ENCODE peak calls at places on chromosomes 6 and 20, in eight cellular contexts. One of them, this sample, is unnamed.
A peak's percentile ranks its signal among the peaks of the same experiment; 100 is the strongest.

GRCh38 chr6:169915769-169916550 is 164.5 kb downstream of the ERMARD start:
- DNase-seq in kidney epithelial cell: no peak
- DNase-seq in fibroblast of mammary gland: no peak
- DNase-seq in cardiac fibroblast: no peak
- DNase-seq in CD14-positive monocyte: no peak
- DNase-seq in thoracic aorta: no peak
- DNase-seq in GM20000: no peak
- DNase-seq in neural crest cell: no peak
- DNase-seq in this sample: no peak

GRCh38 chr6:111410371-111410770 is 72.6 kb downstream of the REV3L start:
- DNase-seq in kidney epithelial cell: no peak
- DNase-seq in fibroblast of mammary gland: no peak
- DNase-seq in cardiac fibroblast: no peak
- DNase-seq in CD14-positive monocyte: no peak
- DNase-seq in thoracic aorta: no peak
- DNase-seq in GM20000: no peak
- DNase-seq in neural crest cell: no peak
- DNase-seq in this sample: no peak

GRCh38 chr20:19737025-19737424 is 21.0 kb upstream of the RIN2 start:
- DNase-seq in kidney epithelial cell: no peak
- DNase-seq in fibroblast of mammary gland: peak; percentile 86
- DNase-seq in cardiac fibroblast: peak; percentile 79
- DNase-seq in CD14-positive monocyte: peak; percentile 87
- DNase-seq in thoracic aorta: no peak
- DNase-seq in GM20000: no peak
- DNase-seq in neural crest cell: no peak
- DNase-seq in this sample: no peak

GRCh38 chr6:128519132-128519930 is 1.1 kb downstream of the PTPRK start:
- DNase-seq in kidney epithelial cell: no peak
- DNase-seq in fibroblast of mammary gland: peak; percentile 45
- DNase-seq in cardiac fibroblast: peak; percentile 55
- DNase-seq in CD14-positive monocyte: no peak
- DNase-seq in thoracic aorta: no peak
- DNase-seq in GM20000: peak; percentile 19
- DNase-seq in neural crest cell: peak; percentile 30
- DNase-seq in this sample: peak; percentile 72

GRCh38 chr6:108446629-108447150 is 114.0 kb upstream of the FOXO3 start:
- DNase-seq in kidney epithelial cell: no peak
- DNase-seq in fibroblast of mammary gland: no peak
- DNase-seq in cardiac fibroblast: no peak
- DNase-seq in CD14-positive monocyte: no peak
- DNase-seq in thoracic aorta: no peak
- DNase-seq in GM20000: no peak
- DNase-seq in neural crest cell: no peak
- DNase-seq in this sample: no peak

GRCh38 chr6:41446907-41447545 is 99.2 kb upstream of the FOXP4 start:
- DNase-seq in kidney epithelial cell: no peak
- DNase-seq in fibroblast of mammary gland: peak; percentile 28
- DNase-seq in cardiac fibroblast: no peak
- DNase-seq in CD14-positive monocyte: no peak
- DNase-seq in thoracic aorta: no peak
- DNase-seq in GM20000: no peak
- DNase-seq in neural crest cell: no peak
- DNase-seq in this sample: no peak

GRCh38 chr20:2920473-2920872 is 47.2 kb downstream of the PTPRA start:
- DNase-seq in kidney epithelial cell: no peak
- DNase-seq in fibroblast of mammary gland: no peak
- DNase-seq in cardiac fibroblast: no peak
- DNase-seq in CD14-positive monocyte: no peak
- DNase-seq in thoracic aorta: no peak
- DNase-seq in GM20000: no peak
- DNase-seq in neural crest cell: no peak
- DNase-seq in this sample: no peak

GRCh38 chr20:49508435-49509199 is 26.1 kb upstream of the KCNB1 start:
- DNase-seq in kidney epithelial cell: peak; percentile 4
- DNase-seq in fibroblast of mammary gland: peak; percentile 58
- DNase-seq in cardiac fibroblast: peak; percentile 61
- DNase-seq in CD14-positive monocyte: no peak
- DNase-seq in thoracic aorta: no peak
- DNase-seq in GM20000: peak; percentile 60
- DNase-seq in neural crest cell: peak; percentile 12
- DNase-seq in this sample: no peak

GRCh38 chr20:1935696-1936366 is 40.6 kb downstream of the SIRPA start:
- DNase-seq in kidney epithelial cell: no peak
- DNase-seq in fibroblast of mammary gland: no peak
- DNase-seq in cardiac fibroblast: peak; percentile 57
- DNase-seq in CD14-positive monocyte: no peak
- DNase-seq in thoracic aorta: no peak
- DNase-seq in GM20000: no peak
- DNase-seq in neural crest cell: no peak
- DNase-seq in this sample: no peak

GRCh38 chr6:65091561-65091960 is 615.5 kb downstream of the EYS start:
- DNase-seq in kidney epithelial cell: no peak
- DNase-seq in fibroblast of mammary gland: no peak
- DNase-seq in cardiac fibroblast: no peak
- DNase-seq in CD14-positive monocyte: no peak
- DNase-seq in thoracic aorta: no peak
- DNase-seq in GM20000: no peak
- DNase-seq in neural crest cell: no peak
- DNase-seq in this sample: no peak

GRCh38 chr20:62400021-62400420 is 7.1 kb downstream of the CABLES2 start:
- DNase-seq in kidney epithelial cell: no peak
- DNase-seq in fibroblast of mammary gland: no peak
- DNase-seq in cardiac fibroblast: no peak
- DNase-seq in CD14-positive monocyte: no peak
- DNase-seq in thoracic aorta: no peak
- DNase-seq in GM20000: no peak
- DNase-seq in neural crest cell: no peak
- DNase-seq in this sample: no peak

GRCh38 chr20:709864-710761 is 34.5 kb upstream of the SCRT2 start:
- DNase-seq in kidney epithelial cell: no peak
- DNase-seq in fibroblast of mammary gland: no peak
- DNase-seq in cardiac fibroblast: no peak
- DNase-seq in CD14-positive monocyte: no peak
- DNase-seq in thoracic aorta: no peak
- DNase-seq in GM20000: no peak
- DNase-seq in neural crest cell: peak; percentile 18
- DNase-seq in this sample: no peak

GRCh38 chr20:50892394-50892793 is 38.8 kb downstream of the ADNP start:
- DNase-seq in kidney epithelial cell: no peak
- DNase-seq in fibroblast of mammary gland: no peak
- DNase-seq in cardiac fibroblast: no peak
- DNase-seq in CD14-positive monocyte: no peak
- DNase-seq in thoracic aorta: no peak
- DNase-seq in GM20000: no peak
- DNase-seq in neural crest cell: no peak
- DNase-seq in this sample: no peak

GRCh38 chr6:169312658-169313346 is 59.2 kb upstream of the THBS2 start:
- DNase-seq in kidney epithelial cell: no peak
- DNase-seq in fibroblast of mammary gland: peak; percentile 84
- DNase-seq in cardiac fibroblast: peak; percentile 14
- DNase-seq in CD14-positive monocyte: no peak
- DNase-seq in thoracic aorta: no peak
- DNase-seq in GM20000: no peak
- DNase-seq in neural crest cell: no peak
- DNase-seq in this sample: no peak

GRCh38 chr6:122956376-122956775 is 39.7 kb upstream of the CLVS2 start:
- DNase-seq in kidney epithelial cell: no peak
- DNase-seq in fibroblast of mammary gland: no peak
- DNase-seq in cardiac fibroblast: no peak
- DNase-seq in CD14-positive monocyte: no peak
- DNase-seq in thoracic aorta: no peak
- DNase-seq in GM20000: no peak
- DNase-seq in neural crest cell: no peak
- DNase-seq in this sample: no peak

GRCh38 chr6:48177786-48178185 is 66.8 kb upstream of the PTCHD4 start:
- DNase-seq in kidney epithelial cell: no peak
- DNase-seq in fibroblast of mammary gland: peak; percentile 80
- DNase-seq in cardiac fibroblast: no peak
- DNase-seq in CD14-positive monocyte: no peak
- DNase-seq in thoracic aorta: no peak
- DNase-seq in GM20000: no peak
- DNase-seq in neural crest cell: no peak
- DNase-seq in this sample: no peak

GRCh38 chr6:6649824-6650349 is 61.4 kb downstream of the LY86 start:
- DNase-seq in kidney epithelial cell: no peak
- DNase-seq in fibroblast of mammary gland: no peak
- DNase-seq in cardiac fibroblast: no peak
- DNase-seq in CD14-positive monocyte: no peak
- DNase-seq in thoracic aorta: no peak
- DNase-seq in GM20000: no peak
- DNase-seq in neural crest cell: no peak
- DNase-seq in this sample: no peak

GRCh38 chr6:111129003-111129402 is 41.7 kb downstream of the SLC16A10 start:
- DNase-seq in kidney epithelial cell: no peak
- DNase-seq in fibroblast of mammary gland: peak; percentile 6
- DNase-seq in cardiac fibroblast: peak; percentile 42
- DNase-seq in CD14-positive monocyte: no peak
- DNase-seq in thoracic aorta: peak; percentile 38
- DNase-seq in GM20000: no peak
- DNase-seq in neural crest cell: no peak
- DNase-seq in this sample: no peak

GRCh38 chr20:33062750-33063149 is 9.0 kb downstream of the BPIFB3 start:
- DNase-seq in kidney epithelial cell: no peak
- DNase-seq in fibroblast of mammary gland: no peak
- DNase-seq in cardiac fibroblast: no peak
- DNase-seq in CD14-positive monocyte: no peak
- DNase-seq in thoracic aorta: no peak
- DNase-seq in GM20000: no peak
- DNase-seq in neural crest cell: no peak
- DNase-seq in this sample: peak; percentile 26

GRCh38 chr6:125095501-125096301 is 57.9 kb upstream of the TPD52L1 start:
- DNase-seq in kidney epithelial cell: no peak
- DNase-seq in fibroblast of mammary gland: peak; percentile 78
- DNase-seq in cardiac fibroblast: peak; percentile 85
- DNase-seq in CD14-positive monocyte: no peak
- DNase-seq in thoracic aorta: no peak
- DNase-seq in GM20000: no peak
- DNase-seq in neural crest cell: no peak
- DNase-seq in this sample: no peak

GRCh38 chr6:111846511-111847409 is 26.5 kb downstream of the FYN start:
- DNase-seq in kidney epithelial cell: no peak
- DNase-seq in fibroblast of mammary gland: no peak
- DNase-seq in cardiac fibroblast: peak; percentile 37
- DNase-seq in CD14-positive monocyte: no peak
- DNase-seq in thoracic aorta: no peak
- DNase-seq in GM20000: no peak
- DNase-seq in neural crest cell: no peak
- DNase-seq in this sample: no peak

GRCh38 chr20:59102722-59103415 is 60.3 kb upstream of the PRELID3B start:
- DNase-seq in kidney epithelial cell: no peak
- DNase-seq in fibroblast of mammary gland: no peak
- DNase-seq in cardiac fibroblast: no peak
- DNase-seq in CD14-positive monocyte: no peak
- DNase-seq in thoracic aorta: no peak
- DNase-seq in GM20000: no peak
- DNase-seq in neural crest cell: no peak
- DNase-seq in this sample: no peak

GRCh38 chr6:32255212-32256153 is 31.6 kb upstream of the NOTCH4 start:
- DNase-seq in kidney epithelial cell: peak; percentile 70
- DNase-seq in fibroblast of mammary gland: peak; percentile 93
- DNase-seq in cardiac fibroblast: peak; percentile 95
- DNase-seq in CD14-positive monocyte: peak; percentile 64
- DNase-seq in thoracic aorta: no peak
- DNase-seq in GM20000: peak; percentile 61
- DNase-seq in neural crest cell: peak; percentile 55
- DNase-seq in this sample: no peak
- TF ChIP-seq CTCF in kidney epithelial cell: peak; percentile 91
- TF ChIP-seq CTCF in fibroblast of mammary gland: peak; percentile 61
- TF ChIP-seq CTCF in cardiac fibroblast: peak; percentile 81
- TF ChIP-seq CTCF in CD14-positive monocyte: peak; percentile 71
- TF ChIP-seq CTCF in thoracic aorta: peak; percentile 76
- TF ChIP-seq CTCF in GM20000: peak; percentile 27
- TF ChIP-seq CTCF in neural crest cell: peak; percentile 77
- TF ChIP-seq CTCF in this sample: peak; percentile 84

GRCh38 chr6:137342607-137343186 is 123.5 kb upstream of the IFNGR1 start:
- DNase-seq in kidney epithelial cell: no peak
- DNase-seq in fibroblast of mammary gland: no peak
- DNase-seq in cardiac fibroblast: peak; percentile 6
- DNase-seq in CD14-positive monocyte: no peak
- DNase-seq in thoracic aorta: no peak
- DNase-seq in GM20000: no peak
- DNase-seq in neural crest cell: no peak
- DNase-seq in this sample: no peak
- TF ChIP-seq CTCF in kidney epithelial cell: no peak
- TF ChIP-seq CTCF in fibroblast of mammary gland: no peak
- TF ChIP-seq CTCF in cardiac fibroblast: no peak
- TF ChIP-seq CTCF in CD14-positive monocyte: no peak
- TF ChIP-seq CTCF in thoracic aorta: no peak
- TF ChIP-seq CTCF in GM20000: no peak
- TF ChIP-seq CTCF in neural crest cell: no peak
- TF ChIP-seq CTCF in this sample: no peak

GRCh38 chr6:105136433-105137350 is 43.1 kb downstream of the POPDC3 start:
- DNase-seq in kidney epithelial cell: no peak
- DNase-seq in fibroblast of mammary gland: peak; percentile 48
- DNase-seq in cardiac fibroblast: peak; percentile 60
- DNase-seq in CD14-positive monocyte: peak; percentile 48
- DNase-seq in thoracic aorta: no peak
- DNase-seq in GM20000: peak; percentile 78
- DNase-seq in neural crest cell: peak; percentile 57
- DNase-seq in this sample: no peak
- TF ChIP-seq CTCF in kidney epithelial cell: peak; percentile 5
- TF ChIP-seq CTCF in fibroblast of mammary gland: no peak
- TF ChIP-seq CTCF in cardiac fibroblast: peak; percentile 23
- TF ChIP-seq CTCF in CD14-positive monocyte: peak; percentile 11
- TF ChIP-seq CTCF in thoracic aorta: no peak
- TF ChIP-seq CTCF in GM20000: no peak
- TF ChIP-seq CTCF in neural crest cell: peak; percentile 49
- TF ChIP-seq CTCF in this sample: peak; percentile 61

DNA sequence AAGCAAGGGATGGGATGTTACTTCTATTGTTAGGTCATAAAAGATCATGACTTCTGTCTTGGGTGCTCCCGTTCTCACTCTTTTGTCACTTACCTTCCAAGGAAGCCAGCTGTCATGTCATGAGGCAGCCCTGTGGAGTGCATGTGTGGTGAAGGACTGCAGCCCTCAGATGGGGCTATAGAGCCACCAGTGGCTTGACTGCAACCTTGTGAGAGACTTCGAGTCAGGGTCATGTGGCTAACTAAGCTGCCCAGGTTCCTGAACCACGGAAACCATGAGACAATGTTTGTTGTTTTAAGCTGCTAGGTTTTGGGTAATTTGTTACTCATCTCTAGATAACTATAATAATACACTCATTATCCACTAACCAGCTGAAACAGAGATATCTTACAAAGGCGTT is 477.1 kb downstream of the BTBD3 start:
- DNase-seq in kidney epithelial cell: peak; percentile 56
- DNase-seq in fibroblast of mammary gland: no peak
- DNase-seq in cardiac fibroblast: peak; percentile 27
- DNase-seq in CD14-positive monocyte: no peak
- DNase-seq in thoracic aorta: no peak
- DNase-seq in GM20000: no peak
- DNase-seq in neural crest cell: no peak
- DNase-seq in this sample: no peak
- TF ChIP-seq CTCF in kidney epithelial cell: peak; percentile 38
- TF ChIP-seq CTCF in fibroblast of mammary gland: no peak
- TF ChIP-seq CTCF in cardiac fibroblast: no peak
- TF ChIP-seq CTCF in CD14-positive monocyte: no peak
- TF ChIP-seq CTCF in thoracic aorta: no peak
- TF ChIP-seq CTCF in GM20000: no peak
- TF ChIP-seq CTCF in neural crest cell: no peak
- TF ChIP-seq CTCF in this sample: no peak